ENCODE peak calls at places on chromosome 9, in five cellular contexts. One of them, this sample, is unnamed. For H3K27me3, the result is how much of the 10 kb centered on the place peaks cover.

GRCh38 chr9:94908583-94909249 is 182.2 kb downstream of the AOPEP start:
- DNase-seq in gastrocnemius medialis: peak
- DNase-seq in CD8-positive, alpha-beta T cell: no peak
- DNase-seq in HCT116: no peak
- DNase-seq in body of pancreas: peak
- DNase-seq in this sample: peak

GRCh38 chr9:79774356-79774755 is 202.6 kb downstream of the TLE4 start:
- DNase-seq in gastrocnemius medialis: no peak
- DNase-seq in CD8-positive, alpha-beta T cell: no peak
- DNase-seq in HCT116: no peak
- DNase-seq in body of pancreas: no peak
- DNase-seq in this sample: no peak

GRCh38 chr9:94911211-94911610 is 184.7 kb downstream of the AOPEP start:
- DNase-seq in gastrocnemius medialis: no peak
- DNase-seq in CD8-positive, alpha-beta T cell: no peak
- DNase-seq in HCT116: no peak
- DNase-seq in body of pancreas: no peak
- DNase-seq in this sample: peak

GRCh38 chr9:5008206-5008605 is 23.1 kb downstream of the JAK2 start:
- DNase-seq in gastrocnemius medialis: no peak
- DNase-seq in CD8-positive, alpha-beta T cell: no peak
- DNase-seq in HCT116: no peak
- DNase-seq in body of pancreas: no peak
- DNase-seq in this sample: no peak

GRCh38 chr9:38432922-38433510 is 8.8 kb upstream of the IGFBPL1 start:
- DNase-seq in gastrocnemius medialis: no peak
- DNase-seq in CD8-positive, alpha-beta T cell: no peak
- DNase-seq in HCT116: peak
- DNase-seq in body of pancreas: peak
- DNase-seq in this sample: no peak

GRCh38 chr9:20684865-20685696 is 1.0 kb downstream of the FOCAD start:
- DNase-seq in gastrocnemius medialis: no peak
- DNase-seq in CD8-positive, alpha-beta T cell: no peak
- DNase-seq in HCT116: no peak
- DNase-seq in body of pancreas: no peak
- DNase-seq in this sample: no peak

GRCh38 chr9:129225815-129226214 is 47.8 kb upstream of the IER5L start:
- DNase-seq in gastrocnemius medialis: peak
- DNase-seq in CD8-positive, alpha-beta T cell: peak
- DNase-seq in HCT116: no peak
- DNase-seq in body of pancreas: peak
- DNase-seq in this sample: no peak

GRCh38 chr9:93048706-93049448 is 9.6 kb upstream of the SUSD3 start:
- DNase-seq in gastrocnemius medialis: no peak
- DNase-seq in CD8-positive, alpha-beta T cell: no peak
- DNase-seq in HCT116: no peak
- DNase-seq in body of pancreas: no peak
- DNase-seq in this sample: no peak

GRCh38 chr9:7338586-7339281 is 460.8 kb downstream of the DMAC1 start:
- DNase-seq in gastrocnemius medialis: no peak
- DNase-seq in CD8-positive, alpha-beta T cell: no peak
- DNase-seq in HCT116: no peak
- DNase-seq in body of pancreas: no peak
- DNase-seq in this sample: no peak

GRCh38 chr9:136220017-136220729 is 15.2 kb upstream of the LHX3 start:
- DNase-seq in gastrocnemius medialis: no peak
- DNase-seq in CD8-positive, alpha-beta T cell: no peak
- DNase-seq in HCT116: no peak
- DNase-seq in body of pancreas: no peak
- DNase-seq in this sample: no peak

GRCh38 chr9:5626727-5627634 is 1.9 kb upstream of the RIC1 start:
- DNase-seq in gastrocnemius medialis: peak
- DNase-seq in CD8-positive, alpha-beta T cell: no peak
- DNase-seq in HCT116: no peak
- DNase-seq in body of pancreas: peak
- DNase-seq in this sample: peak

GRCh38 chr9:5696884-5697283 is 68.0 kb downstream of the RIC1 start:
- DNase-seq in gastrocnemius medialis: no peak
- DNase-seq in CD8-positive, alpha-beta T cell: no peak
- DNase-seq in HCT116: no peak
- DNase-seq in body of pancreas: no peak
- DNase-seq in this sample: no peak

DNA sequence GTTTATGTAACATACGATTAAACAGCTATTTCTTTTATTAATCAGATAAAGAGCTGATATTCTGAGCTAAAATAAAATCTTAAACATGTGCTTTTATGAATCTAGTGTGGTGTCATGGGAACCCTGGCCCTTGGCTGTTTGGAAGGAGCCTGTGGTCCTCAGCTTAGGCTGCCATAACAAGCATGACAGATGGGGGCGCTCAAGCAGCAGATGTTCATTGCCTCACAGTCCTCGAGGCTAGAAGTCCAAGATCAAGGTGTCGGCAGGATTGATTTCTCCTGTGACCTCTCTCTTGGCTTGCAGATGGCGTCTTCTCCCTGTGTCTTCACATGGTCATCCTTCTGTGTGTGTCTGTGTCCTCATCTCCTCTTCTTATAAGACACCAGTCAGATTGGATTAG is 448.2 kb downstream of the GADD45G start:
- DNase-seq in gastrocnemius medialis: no peak
- DNase-seq in CD8-positive, alpha-beta T cell: no peak
- DNase-seq in HCT116: peak
- DNase-seq in body of pancreas: no peak
- DNase-seq in this sample: no peak
- TF ChIP-seq CTCF in gastrocnemius medialis: no peak
- TF ChIP-seq CTCF in CD8-positive, alpha-beta T cell: no peak
- TF ChIP-seq CTCF in HCT116: no peak
- TF ChIP-seq CTCF in body of pancreas: no peak
- TF ChIP-seq CTCF in this sample: no peak

GRCh38 chr9:132486706-132487350 is 76.8 kb downstream of the CFAP77 start:
- DNase-seq in gastrocnemius medialis: no peak
- DNase-seq in CD8-positive, alpha-beta T cell: peak
- DNase-seq in HCT116: no peak
- DNase-seq in body of pancreas: no peak
- DNase-seq in this sample: no peak

GRCh38 chr9:132487351-132487791 is 77.4 kb downstream of the CFAP77 start:
- DNase-seq in gastrocnemius medialis: no peak
- DNase-seq in CD8-positive, alpha-beta T cell: no peak
- DNase-seq in HCT116: no peak
- DNase-seq in body of pancreas: no peak
- DNase-seq in this sample: no peak

GRCh38 chr9:132489536-132489935 is 79.5 kb downstream of the CFAP77 start:
- DNase-seq in gastrocnemius medialis: no peak
- DNase-seq in CD8-positive, alpha-beta T cell: no peak
- DNase-seq in HCT116: no peak
- DNase-seq in body of pancreas: no peak
- DNase-seq in this sample: no peak

GRCh38 chr9:132485454-132485853 is 75.4 kb downstream of the CFAP77 start:
- DNase-seq in gastrocnemius medialis: no peak
- DNase-seq in CD8-positive, alpha-beta T cell: no peak
- DNase-seq in HCT116: no peak
- DNase-seq in body of pancreas: no peak
- DNase-seq in this sample: no peak

GRCh38 chr9:132488611-132489010 is 78.6 kb downstream of the CFAP77 start:
- DNase-seq in gastrocnemius medialis: no peak
- DNase-seq in CD8-positive, alpha-beta T cell: no peak
- DNase-seq in HCT116: no peak
- DNase-seq in body of pancreas: no peak
- DNase-seq in this sample: no peak
- H3K27me3 ChIP-seq in gastrocnemius medialis: under half
- H3K27me3 ChIP-seq in CD8-positive, alpha-beta T cell: under half
- H3K27me3 ChIP-seq in HCT116: under half
- H3K27me3 ChIP-seq in body of pancreas: under half
- H3K27me3 ChIP-seq in this sample: under half

GRCh38 chr9:113582698-113583200 is 119.2 kb downstream of the RGS3 start:
- DNase-seq in gastrocnemius medialis: no peak
- DNase-seq in CD8-positive, alpha-beta T cell: no peak
- DNase-seq in HCT116: no peak
- DNase-seq in body of pancreas: no peak
- DNase-seq in this sample: no peak

GRCh38 chr9:113583511-113584470 is 120.3 kb downstream of the RGS3 start:
- DNase-seq in gastrocnemius medialis: no peak
- DNase-seq in CD8-positive, alpha-beta T cell: no peak
- DNase-seq in HCT116: no peak
- DNase-seq in body of pancreas: no peak
- DNase-seq in this sample: no peak

GRCh38 chr9:113580954-113581311 is 117.4 kb downstream of the RGS3 start:
- DNase-seq in gastrocnemius medialis: no peak
- DNase-seq in CD8-positive, alpha-beta T cell: no peak
- DNase-seq in HCT116: no peak
- DNase-seq in body of pancreas: no peak
- DNase-seq in this sample: no peak

GRCh38 chr9:113580041-113580953 is 116.8 kb downstream of the RGS3 start:
- DNase-seq in gastrocnemius medialis: peak
- DNase-seq in CD8-positive, alpha-beta T cell: peak
- DNase-seq in HCT116: no peak
- DNase-seq in body of pancreas: peak
- DNase-seq in this sample: peak

DNA sequence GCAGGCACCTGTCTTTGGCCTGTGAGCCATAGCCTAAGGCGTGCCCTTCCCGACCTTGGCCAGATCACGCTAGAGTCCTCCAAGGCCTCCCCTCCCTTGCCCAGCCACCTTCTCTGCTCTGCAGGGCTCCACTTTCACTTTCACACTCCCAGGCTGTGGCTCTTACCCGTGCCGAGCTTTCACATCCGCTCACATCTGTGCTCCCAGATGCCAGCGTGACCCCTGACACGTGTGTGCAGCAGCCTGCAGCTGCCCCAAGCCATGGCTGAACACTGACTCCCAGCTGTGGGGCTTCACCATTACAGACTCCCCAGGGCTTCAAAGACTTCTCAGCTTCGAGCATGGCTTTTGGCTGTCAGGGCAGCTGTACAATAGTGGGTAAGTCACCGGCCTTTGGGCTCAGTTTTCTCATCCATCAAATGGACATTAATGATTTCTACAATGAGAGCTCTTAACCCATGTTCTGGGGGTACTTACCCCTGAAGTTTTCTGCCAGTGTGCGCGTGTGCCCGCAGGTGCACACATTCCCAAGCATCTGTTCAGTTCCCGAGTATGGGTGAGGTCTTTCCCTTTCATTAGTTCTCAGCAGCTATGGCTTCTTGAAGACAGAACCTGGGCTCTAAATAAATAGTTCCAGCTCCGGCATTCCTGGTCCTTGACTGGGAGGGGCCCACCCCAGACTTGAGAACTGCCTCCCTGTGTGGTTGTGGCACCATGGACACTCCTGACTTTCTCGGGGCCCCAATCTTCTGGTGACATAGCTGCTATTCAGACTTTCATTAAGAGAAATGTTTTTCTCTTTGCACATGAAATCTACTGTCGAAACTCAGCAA is 118.6 kb downstream of the RGS3 start:
- DNase-seq in gastrocnemius medialis: peak
- DNase-seq in CD8-positive, alpha-beta T cell: peak
- DNase-seq in HCT116: no peak
- DNase-seq in body of pancreas: peak
- DNase-seq in this sample: peak
- TF ChIP-seq CTCF in gastrocnemius medialis: peak
- TF ChIP-seq CTCF in CD8-positive, alpha-beta T cell: peak
- TF ChIP-seq CTCF in HCT116: no peak
- TF ChIP-seq CTCF in body of pancreas: no peak
- TF ChIP-seq CTCF in this sample: peak

DNA sequence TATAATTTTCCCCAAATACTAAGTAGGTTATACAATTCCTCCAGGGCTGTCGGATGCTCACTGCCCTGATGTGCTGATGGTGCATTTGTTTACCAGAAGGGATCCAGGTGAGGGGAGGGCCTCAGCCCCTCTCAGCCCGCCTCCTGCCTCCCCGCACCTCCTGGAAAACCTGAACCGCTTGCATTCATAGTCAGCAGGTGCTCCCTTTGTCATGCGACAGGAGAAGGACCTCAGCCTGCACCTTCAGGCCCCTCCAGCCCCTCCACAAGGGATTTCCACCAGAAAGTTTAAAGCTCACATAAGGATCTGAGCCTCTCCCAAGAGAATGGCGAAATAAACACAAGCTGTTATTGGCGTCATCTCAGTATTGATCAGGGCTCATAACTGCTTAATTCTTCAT is 36.5 kb upstream of the NTNG2 start:
- DNase-seq in gastrocnemius medialis: no peak
- DNase-seq in CD8-positive, alpha-beta T cell: no peak
- DNase-seq in HCT116: no peak
- DNase-seq in body of pancreas: no peak
- DNase-seq in this sample: no peak
- H3K27me3 ChIP-seq in gastrocnemius medialis: under half
- H3K27me3 ChIP-seq in CD8-positive, alpha-beta T cell: under half
- H3K27me3 ChIP-seq in HCT116: half or more
- H3K27me3 ChIP-seq in body of pancreas: under half
- H3K27me3 ChIP-seq in this sample: under half

GRCh38 chr9:11142965-11143738 is 530.4 kb upstream of the PTPRD start:
- DNase-seq in gastrocnemius medialis: no peak
- DNase-seq in CD8-positive, alpha-beta T cell: no peak
- DNase-seq in HCT116: no peak
- DNase-seq in body of pancreas: no peak
- DNase-seq in this sample: no peak

GRCh38 chr9:11148189-11148588 is 535.4 kb upstream of the PTPRD start:
- DNase-seq in gastrocnemius medialis: no peak
- DNase-seq in CD8-positive, alpha-beta T cell: no peak
- DNase-seq in HCT116: no peak
- DNase-seq in body of pancreas: no peak
- DNase-seq in this sample: no peak

GRCh38 chr9:11144750-11145149 is 531.9 kb upstream of the PTPRD start:
- DNase-seq in gastrocnemius medialis: no peak
- DNase-seq in CD8-positive, alpha-beta T cell: no peak
- DNase-seq in HCT116: no peak
- DNase-seq in body of pancreas: no peak
- DNase-seq in this sample: no peak

DNA sequence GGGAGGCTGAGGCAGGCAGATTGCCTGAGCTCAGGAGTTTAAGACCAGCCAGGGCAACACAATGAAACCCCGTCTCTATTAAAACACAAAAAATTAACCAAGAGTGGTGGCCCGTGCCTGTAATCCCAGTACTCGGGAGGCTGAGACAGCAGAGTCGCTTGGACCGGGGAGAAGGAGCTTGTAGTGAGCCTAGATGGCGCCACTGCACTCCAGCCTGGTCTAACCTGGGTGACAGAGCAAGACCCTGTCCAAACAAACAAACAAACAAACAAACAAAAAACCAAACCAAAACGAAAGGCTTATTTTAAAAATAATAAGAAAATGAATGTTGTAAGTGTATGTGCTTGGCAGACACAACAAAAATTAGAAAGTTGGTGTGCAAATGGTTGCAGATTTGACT is 536.3 kb upstream of the PTPRD start:
- DNase-seq in gastrocnemius medialis: no peak
- DNase-seq in CD8-positive, alpha-beta T cell: no peak
- DNase-seq in HCT116: no peak
- DNase-seq in body of pancreas: no peak
- DNase-seq in this sample: no peak
- TF ChIP-seq CTCF in gastrocnemius medialis: no peak
- TF ChIP-seq CTCF in CD8-positive, alpha-beta T cell: no peak
- TF ChIP-seq CTCF in HCT116: no peak
- TF ChIP-seq CTCF in body of pancreas: no peak
- TF ChIP-seq CTCF in this sample: no peak